ENCODE peak calls at places on chromosomes 7 and 10, in four cellular contexts. One of them, this sample, is unnamed.

GRCh38 chr7:26441640-26442277 is 150.1 kb downstream of the SNX10 start:
- DNase-seq in NCI-H1092: no peak
- DNase-seq in fibroblast of mammary gland: no peak
- DNase-seq in CD8-positive, alpha-beta memory T cell: no peak
- DNase-seq in this sample: no peak

GRCh38 chr7:86908948-86909347 is 150.5 kb downstream of the ELAPOR2 start:
- DNase-seq in NCI-H1092: no peak
- DNase-seq in fibroblast of mammary gland: peak
- DNase-seq in CD8-positive, alpha-beta memory T cell: no peak
- DNase-seq in this sample: no peak

GRCh38 chr7:25752967-25753791 is 398.8 kb upstream of the NFE2L3 start:
- DNase-seq in NCI-H1092: no peak
- DNase-seq in fibroblast of mammary gland: no peak
- DNase-seq in CD8-positive, alpha-beta memory T cell: no peak
- DNase-seq in this sample: peak

GRCh38 chr7:24732646-24733413 is 24.4 kb downstream of the GSDME start:
- DNase-seq in NCI-H1092: no peak
- DNase-seq in fibroblast of mammary gland: peak
- DNase-seq in CD8-positive, alpha-beta memory T cell: no peak
- DNase-seq in this sample: no peak

GRCh38 chr10:80324891-80325364 is 31.6 kb downstream of the DYDC1 start:
- DNase-seq in NCI-H1092: no peak
- DNase-seq in fibroblast of mammary gland: no peak
- DNase-seq in CD8-positive, alpha-beta memory T cell: no peak
- DNase-seq in this sample: no peak

GRCh38 chr10:70101668-70102067 is 31.0 kb downstream of the AIFM2 start:
- DNase-seq in NCI-H1092: no peak
- DNase-seq in fibroblast of mammary gland: no peak
- DNase-seq in CD8-positive, alpha-beta memory T cell: no peak
- DNase-seq in this sample: no peak

GRCh38 chr10:807958-808353 is 118.5 kb upstream of the DIP2C start:
- DNase-seq in NCI-H1092: no peak
- DNase-seq in fibroblast of mammary gland: no peak
- DNase-seq in CD8-positive, alpha-beta memory T cell: no peak
- DNase-seq in this sample: no peak

GRCh38 chr7:38330861-38331709 is 57.6 kb upstream of the TARP start:
- DNase-seq in NCI-H1092: no peak
- DNase-seq in fibroblast of mammary gland: no peak
- DNase-seq in CD8-positive, alpha-beta memory T cell: peak
- DNase-seq in this sample: no peak

GRCh38 chr10:23342213-23342884 is 2.2 kb downstream of the C10orf67 start:
- DNase-seq in NCI-H1092: no peak
- DNase-seq in fibroblast of mammary gland: no peak
- DNase-seq in CD8-positive, alpha-beta memory T cell: no peak
- DNase-seq in this sample: no peak

GRCh38 chr10:21265622-21266021 is 259.9 kb downstream of the SKIDA1 start:
- DNase-seq in NCI-H1092: no peak
- DNase-seq in fibroblast of mammary gland: peak
- DNase-seq in CD8-positive, alpha-beta memory T cell: no peak
- DNase-seq in this sample: no peak

GRCh38 chr7:96823274-96823673 is 113.6 kb upstream of the SEM1 start:
- DNase-seq in NCI-H1092: no peak
- DNase-seq in fibroblast of mammary gland: peak
- DNase-seq in CD8-positive, alpha-beta memory T cell: no peak
- DNase-seq in this sample: no peak

GRCh38 chr10:22959292-22959691 is 31.4 kb downstream of the ARMC3 start:
- DNase-seq in NCI-H1092: no peak
- DNase-seq in fibroblast of mammary gland: no peak
- DNase-seq in CD8-positive, alpha-beta memory T cell: no peak
- DNase-seq in this sample: peak

GRCh38 chr7:101617451-101618206 is 11.5 kb downstream of the MYL10 start:
- DNase-seq in NCI-H1092: no peak
- DNase-seq in fibroblast of mammary gland: no peak
- DNase-seq in CD8-positive, alpha-beta memory T cell: no peak
- DNase-seq in this sample: no peak

GRCh38 chr10:119006451-119007210 is 22.9 kb upstream of the NANOS1 start:
- DNase-seq in NCI-H1092: no peak
- DNase-seq in fibroblast of mammary gland: peak
- DNase-seq in CD8-positive, alpha-beta memory T cell: no peak
- DNase-seq in this sample: no peak

GRCh38 chr7:92785923-92786322 is 50.5 kb downstream of the CDK6 start:
- DNase-seq in NCI-H1092: no peak
- DNase-seq in fibroblast of mammary gland: peak
- DNase-seq in CD8-positive, alpha-beta memory T cell: no peak
- DNase-seq in this sample: no peak

GRCh38 chr7:46174192-46174572 is 253.1 kb upstream of the IGFBP3 start:
- DNase-seq in NCI-H1092: no peak
- DNase-seq in fibroblast of mammary gland: no peak
- DNase-seq in CD8-positive, alpha-beta memory T cell: no peak
- DNase-seq in this sample: no peak

GRCh38 chr10:103722632-103723031 is 132.7 kb downstream of the SH3PXD2A start:
- DNase-seq in NCI-H1092: no peak
- DNase-seq in fibroblast of mammary gland: no peak
- DNase-seq in CD8-positive, alpha-beta memory T cell: no peak
- DNase-seq in this sample: no peak

GRCh38 chr7:9600974-9601373 is 1167.6 kb downstream of the NXPH1 start:
- DNase-seq in NCI-H1092: no peak
- DNase-seq in fibroblast of mammary gland: no peak
- DNase-seq in CD8-positive, alpha-beta memory T cell: no peak
- DNase-seq in this sample: no peak

GRCh38 chr7:131890191-131890590 is 333.8 kb upstream of the PODXL start:
- DNase-seq in NCI-H1092: peak
- DNase-seq in fibroblast of mammary gland: no peak
- DNase-seq in CD8-positive, alpha-beta memory T cell: no peak
- DNase-seq in this sample: no peak

GRCh38 chr7:2497500-2498336 is 21.5 kb upstream of the GRIFIN start:
- DNase-seq in NCI-H1092: no peak
- DNase-seq in fibroblast of mammary gland: no peak
- DNase-seq in CD8-positive, alpha-beta memory T cell: no peak
- DNase-seq in this sample: no peak

GRCh38 chr7:132116369-132116768 is 459.9 kb downstream of the PLXNA4 start:
- DNase-seq in NCI-H1092: no peak
- DNase-seq in fibroblast of mammary gland: no peak
- DNase-seq in CD8-positive, alpha-beta memory T cell: no peak
- DNase-seq in this sample: no peak

GRCh38 chr7:9488555-9488954 is 1055.1 kb downstream of the NXPH1 start:
- DNase-seq in NCI-H1092: no peak
- DNase-seq in fibroblast of mammary gland: peak
- DNase-seq in CD8-positive, alpha-beta memory T cell: no peak
- DNase-seq in this sample: no peak

GRCh38 chr7:2510909-2511768 is 8.4 kb upstream of the LFNG start:
- DNase-seq in NCI-H1092: peak
- DNase-seq in fibroblast of mammary gland: no peak
- DNase-seq in CD8-positive, alpha-beta memory T cell: no peak
- DNase-seq in this sample: peak

GRCh38 chr7:91383186-91383585 is 119.0 kb downstream of the FZD1 start:
- DNase-seq in NCI-H1092: no peak
- DNase-seq in fibroblast of mammary gland: peak
- DNase-seq in CD8-positive, alpha-beta memory T cell: no peak
- DNase-seq in this sample: no peak

GRCh38 chr7:43658718-43659548 is 70.4 kb downstream of the COA1 start:
- DNase-seq in NCI-H1092: no peak
- DNase-seq in fibroblast of mammary gland: peak
- DNase-seq in CD8-positive, alpha-beta memory T cell: no peak
- DNase-seq in this sample: no peak

GRCh38 chr7:28466341-28466740 is 54.0 kb downstream of the CREB5 start:
- DNase-seq in NCI-H1092: no peak
- DNase-seq in fibroblast of mammary gland: peak
- DNase-seq in CD8-positive, alpha-beta memory T cell: no peak
- DNase-seq in this sample: no peak

GRCh38 chr7:33432825-33433224 is 303.5 kb downstream of the BBS9 start:
- DNase-seq in NCI-H1092: no peak
- DNase-seq in fibroblast of mammary gland: no peak
- DNase-seq in CD8-positive, alpha-beta memory T cell: no peak
- DNase-seq in this sample: no peak

GRCh38 chr10:133199992-133200611 is 29.9 kb upstream of the UTF1 start:
- DNase-seq in NCI-H1092: no peak
- DNase-seq in fibroblast of mammary gland: no peak
- DNase-seq in CD8-positive, alpha-beta memory T cell: no peak
- DNase-seq in this sample: no peak

GRCh38 chr10:63901228-63901627 is 380.0 kb downstream of the REEP3 start:
- DNase-seq in NCI-H1092: no peak
- DNase-seq in fibroblast of mammary gland: no peak
- DNase-seq in CD8-positive, alpha-beta memory T cell: no peak
- DNase-seq in this sample: no peak

GRCh38 chr10:12018438-12019342 is 23.9 kb downstream of the UPF2 start:
- DNase-seq in NCI-H1092: no peak
- DNase-seq in fibroblast of mammary gland: peak
- DNase-seq in CD8-positive, alpha-beta memory T cell: no peak
- DNase-seq in this sample: no peak

GRCh38 chr7:134420509-134421125 is 38.3 kb downstream of the AKR1B1 start:
- DNase-seq in NCI-H1092: peak
- DNase-seq in fibroblast of mammary gland: peak
- DNase-seq in CD8-positive, alpha-beta memory T cell: no peak
- DNase-seq in this sample: peak

GRCh38 chr7:130356760-130357611 is 12.4 kb downstream of the CPA5 start:
- DNase-seq in NCI-H1092: no peak
- DNase-seq in fibroblast of mammary gland: peak
- DNase-seq in CD8-positive, alpha-beta memory T cell: no peak
- DNase-seq in this sample: peak

GRCh38 chr7:92831716-92832622 is 4.4 kb downstream of the CDK6 start:
- DNase-seq in NCI-H1092: no peak
- DNase-seq in fibroblast of mammary gland: peak
- DNase-seq in CD8-positive, alpha-beta memory T cell: no peak
- DNase-seq in this sample: no peak

GRCh38 chr7:69630292-69630691 is 32.0 kb downstream of the AUTS2 start:
- DNase-seq in NCI-H1092: no peak
- DNase-seq in fibroblast of mammary gland: peak
- DNase-seq in CD8-positive, alpha-beta memory T cell: no peak
- DNase-seq in this sample: no peak

GRCh38 chr7:1210321-1210978 is 22.2 kb upstream of the UNCX start:
- DNase-seq in NCI-H1092: no peak
- DNase-seq in fibroblast of mammary gland: no peak
- DNase-seq in CD8-positive, alpha-beta memory T cell: no peak
- DNase-seq in this sample: peak

This sample was measured in NCI-H345.